ENCODE peak calls at places on chromosomes 3 and 15, in five cellular contexts. J is HCT116; X is stimulated activated CD8-positive, alpha-beta memory T cell treated with anti-CD3 and anti-CD28 coated beads, Interleukin-15, amount 100 ng/mL, for 1 hour; W is T follicular helper cell; Z is NT2/D1. H is an unnamed sample.

GRCh38 chr3:45618081-45618509 is 23.5 kb downstream of the LIMD1 start:
- DNase-seq in X (no peak), Z (no peak), W (no peak), J (no peak), H (peak)

GRCh38 chr3:60932669-60933068 is 318.6 kb downstream of the FHIT start:
- DNase-seq in J (no peak), X (no peak), Z (no peak), W (no peak), H (no peak)

GRCh38 chr3:20185364-20185732 is 658 bp downstream of the SGO1 start:
- DNase-seq in X (no peak), J (no peak), W (no peak), Z (no peak), H (peak)

GRCh38 chr3:166125179-166125578 is 288.0 kb upstream of the BCHE start:
- DNase-seq in X (no peak), Z (no peak), J (no peak), W (no peak), H (no peak)

GRCh38 chr3:11288786-11289637 is 16.8 kb downstream of the ATG7 start:
- DNase-seq in X (no peak), Z (no peak), W (no peak), J (peak), H (peak)

GRCh38 chr15:47507221-47507985 is 209.9 kb upstream of the SEMA6D start:
- DNase-seq in W (no peak), X (no peak), J (no peak), Z (no peak), H (no peak)

GRCh38 chr15:38904298-38904697 is 339.7 kb upstream of the RASGRP1 start:
- DNase-seq in X (no peak), Z (no peak), W (no peak), J (no peak), H (no peak)

GRCh38 chr3:86051058-86051457 is 939.9 kb downstream of the VGLL3 start:
- DNase-seq in J (no peak), X (no peak), W (no peak), Z (no peak), H (no peak)

GRCh38 chr15:39213385-39213840 is 367.5 kb upstream of the THBS1 start:
- DNase-seq in X (no peak), Z (peak), W (no peak), J (peak), H (peak)

GRCh38 chr3:38404286-38404685 is 49.4 kb upstream of the ACVR2B start:
- DNase-seq in Z (peak), W (no peak), J (no peak), X (no peak), H (peak)

GRCh38 chr3:54951405-54951804 is 23.5 kb upstream of the LRTM1 start:
- DNase-seq in J (no peak), Z (no peak), X (no peak), W (no peak), H (peak)

GRCh38 chr3:126538966-126539365 is 15.0 kb downstream of the CHST13 start:
- DNase-seq in X (no peak), W (no peak), Z (no peak), J (no peak), H (no peak)

GRCh38 chr15:46151786-46152185 is 517.0 kb downstream of the SQOR start:
- DNase-seq in Z (no peak), W (no peak), X (no peak), J (no peak), H (peak)

GRCh38 chr15:48336940-48337339 is 5.7 kb downstream of the DUT start:
- DNase-seq in W (no peak), X (no peak), Z (no peak), J (peak), H (peak)

GRCh38 chr3:11514191-11514770 is 129.4 kb downstream of the VGLL4 start:
- DNase-seq in X (no peak), J (no peak), Z (no peak), W (no peak), H (peak)

GRCh38 chr15:74050127-74050526 is 32.2 kb downstream of the GOLGA6A start:
- DNase-seq in X (no peak), J (no peak), W (no peak), Z (no peak), H (no peak)

GRCh38 chr3:128875556-128876120 is 3.8 kb upstream of the ACAD9 start:
- DNase-seq in J (no peak), X (peak), Z (no peak), W (peak), H (no peak)

GRCh38 chr3:127709320-127710060 is 36.7 kb downstream of the ABTB1 start:
- DNase-seq in Z (no peak), X (no peak), J (no peak), W (no peak), H (peak)

GRCh38 chr3:22713936-22714335 is 489.2 kb upstream of the UBE2E2 start:
- DNase-seq in X (no peak), J (no peak), W (no peak), Z (no peak), H (peak)

GRCh38 chr15:25693321-25694237 is 169.5 kb downstream of the ATP10A start:
- DNase-seq in W (no peak), J (no peak), X (no peak), Z (no peak), H (peak)

GRCh38 chr3:50574280-50574831 is 5.0 kb downstream of the HEMK1 start:
- DNase-seq in Z (no peak), W (no peak), J (no peak), X (no peak), H (no peak)

GRCh38 chr3:2024037-2024436 is 74.6 kb upstream of the CNTN4 start:
- DNase-seq in Z (no peak), X (no peak), J (no peak), W (no peak), H (no peak)

GRCh38 chr3:121995190-121996137 is 26.6 kb downstream of the ILDR1 start:
- DNase-seq in Z (peak), J (peak), W (peak), X (no peak), H (peak)

GRCh38 chr3:8657804-8658311 is 13.3 kb upstream of the SSUH2 start:
- DNase-seq in W (no peak), Z (no peak), X (no peak), J (no peak), H (no peak)